ENCODE peak calls at places on chromosomes 13 and 19, in five cellular contexts. L is Right ventricle myocardium superior; R is astrocyte of the spinal cord; A is activated naive CD4-positive, alpha-beta T cell; F is AG09309. U is an unnamed sample.
A peak's percentile ranks its signal among the peaks of the same experiment; 100 is the strongest.

GRCh38 chr13:74329978-74330377 is 195.8 kb upstream of the KLF12 start:
- DNase-seq in L (no peak), R (no peak), A (no peak), F (no peak), U (no peak)

GRCh38 chr19:408441-409005 is 424 bp downstream of the C2CD4C start:
- DNase-seq in L (no peak), R (no peak), A (no peak), F (no peak), U (no peak)

GRCh38 chr13:50594276-50594970 is 249.1 kb downstream of the DLEU7 start:
- DNase-seq in L (no peak), R (peak; percentile 16), A (no peak), F (no peak), U (no peak)

GRCh38 chr13:19845758-19846157 is 17.7 kb downstream of the ZMYM5 start:
- DNase-seq in L (no peak), R (peak; percentile 97), A (no peak), F (peak; percentile 86), U (peak; percentile 80)

GRCh38 chr19:42216653-42217521 is 590 bp downstream of the DEDD2 start:
- DNase-seq in L (peak; percentile 64), R (peak; percentile 42), A (no peak), F (no peak), U (peak; percentile 7)

GRCh38 chr19:39082745-39083598 is 1.2 kb upstream of the ACP7 start:
- DNase-seq in L (no peak), R (no peak), A (no peak), F (no peak), U (no peak)

GRCh38 chr19:45595814-45596213 is 6.2 kb downstream of the GPR4 start:
- DNase-seq in L (no peak), R (no peak), A (no peak), F (no peak), U (no peak)

GRCh38 chr19:19642506-19643157 is 825 bp downstream of the GMIP start:
- DNase-seq in L (no peak), R (no peak), A (no peak), F (no peak), U (no peak)

GRCh38 chr13:32426981-32427851 is 714 bp downstream of the N4BP2L1 start:
- DNase-seq in L (peak; percentile 63), R (peak; percentile 23), A (peak; percentile 14), F (no peak), U (no peak)

GRCh38 chr13:41054212-41054877 is 7.0 kb upstream of the WBP4 start:
- DNase-seq in L (no peak), R (peak; percentile 61), A (no peak), F (peak; percentile 67), U (no peak)

GRCh38 chr19:49585023-49585422 is 3.9 kb downstream of the PRRG2 start:
- DNase-seq in L (no peak), R (no peak), A (no peak), F (no peak), U (no peak)

GRCh38 chr13:31629085-31629785 is 110.1 kb upstream of the RXFP2 start:
- DNase-seq in L (peak; percentile 32), R (peak; percentile 64), A (no peak), F (no peak), U (no peak)

GRCh38 chr19:14371321-14371821 is 9.9 kb upstream of the ADGRE5 start:
- DNase-seq in L (no peak), R (no peak), A (no peak), F (no peak), U (no peak)

GRCh38 chr13:38758278-38758677 is 71.4 kb downstream of the FREM2 start:
- DNase-seq in L (no peak), R (no peak), A (no peak), F (no peak), U (no peak)

GRCh38 chr19:342801-343421 is 1.7 kb downstream of the MIER2 start:
- DNase-seq in L (peak; percentile 65), R (peak; percentile 89), A (no peak), F (peak; percentile 77), U (no peak)

GRCh38 chr13:31675521-31675953 is 63.8 kb upstream of the RXFP2 start:
- DNase-seq in L (no peak), R (no peak), A (no peak), F (peak; percentile 20), U (no peak)

GRCh38 chr13:66689037-66689619 is 541.0 kb downstream of the PCDH9 start:
- DNase-seq in L (no peak), R (peak; percentile 41), A (no peak), F (no peak), U (no peak)

GRCh38 chr19:45798995-45799517 is 6.4 kb upstream of the DMWD start:
- DNase-seq in L (no peak), R (peak; percentile 66), A (no peak), F (peak; percentile 57), U (peak; percentile 40)

GRCh38 chr19:6087074-6087506 is 23.2 kb downstream of the RFX2 start:
- DNase-seq in L (no peak), R (no peak), A (no peak), F (no peak), U (no peak)

GRCh38 chr19:44653977-44654784 is 10.5 kb downstream of the PVR start:
- DNase-seq in L (peak; percentile 81), R (peak; percentile 39), A (no peak), F (no peak), U (no peak)

GRCh38 chr19:3175761-3176714 is 2.5 kb upstream of the S1PR4 start:
- DNase-seq in L (no peak), R (peak; percentile 51), A (no peak), F (peak; percentile 80), U (no peak)

GRCh38 chr13:20977394-20977793 is 74.8 kb upstream of the XPO4 start:
- DNase-seq in L (no peak), R (no peak), A (no peak), F (no peak), U (no peak)